ENCODE peak calls at places on chromosome 15, in ten cellular contexts. L is ovary; A is mesendoderm; M is psoas muscle; T is left lung; E is astrocyte; N is CD8-positive, alpha-beta memory T cell; G is prostate gland; C is Peyer's patch; B is A549. D is an unnamed sample.

GRCh38 chr15:59991919-59992318 is 12.2 kb upstream of the FOXB1 start:
- DNase-seq in L (no peak), A (no peak), M (no peak), T (no peak), E (no peak), N (no peak), G (no peak), C (no peak), B (no peak), D (no peak)

GRCh38 chr15:42490743-42491539 is at the start of gene ZNF106:
- DNase-seq in L (peak), A (peak), M (peak), T (peak), E (peak), N (peak), G (peak), C (peak), B (peak), D (no peak)

GRCh38 chr15:33735637-33736247 is 232.6 kb upstream of the CHRM5 start:
- DNase-seq in L (no peak), A (peak), M (no peak), T (no peak), E (no peak), N (no peak), G (peak), C (no peak), B (peak), D (no peak)

GRCh38 chr15:89051875-89052274 is 36.4 kb upstream of the ABHD2 start:
- DNase-seq in L (no peak), A (peak), M (no peak), T (no peak), E (peak), N (no peak), G (no peak), C (no peak), B (no peak), D (no peak)

GRCh38 chr15:94231728-94232086 is 346 bp downstream of the MCTP2 start:
- DNase-seq in L (no peak), A (peak), M (no peak), T (no peak), E (no peak), N (no peak), G (no peak), C (no peak), B (no peak), D (no peak)

GRCh38 chr15:48929611-48930170 is 34.0 kb downstream of the SHC4 start:
- DNase-seq in L (no peak), A (no peak), M (no peak), T (no peak), E (no peak), N (no peak), G (no peak), C (no peak), B (no peak), D (no peak)

GRCh38 chr15:93997071-93997658 is 234.2 kb upstream of the MCTP2 start:
- DNase-seq in L (no peak), A (peak), M (no peak), T (no peak), E (no peak), N (no peak), G (no peak), C (no peak), B (peak), D (no peak)

GRCh38 chr15:36024066-36024465 is 478.1 kb upstream of the DPH6 start:
- DNase-seq in L (peak), A (no peak), M (no peak), T (no peak), E (no peak), N (no peak), G (no peak), C (no peak), B (no peak), D (no peak)

GRCh38 chr15:98582900-98583554 is 65.3 kb upstream of the IGF1R start:
- DNase-seq in L (no peak), A (no peak), M (no peak), T (no peak), E (no peak), N (no peak), G (no peak), C (no peak), B (no peak), D (no peak)

GRCh38 chr15:38895326-38896282 is 331.0 kb upstream of the RASGRP1 start:
- DNase-seq in L (no peak), A (no peak), M (no peak), T (no peak), E (peak), N (no peak), G (no peak), C (no peak), B (no peak), D (no peak)

GRCh38 chr15:68061578-68061977 is 7.5 kb downstream of the PIAS1 start:
- DNase-seq in L (no peak), A (no peak), M (no peak), T (no peak), E (no peak), N (no peak), G (no peak), C (no peak), B (no peak), D (no peak)

GRCh38 chr15:56732135-56732880 is 1.0 kb downstream of the ZNF280D start:
- DNase-seq in L (peak), A (peak), M (no peak), T (no peak), E (peak), N (no peak), G (no peak), C (no peak), B (peak), D (no peak)

GRCh38 chr15:55897560-55898336 is 95.7 kb downstream of the NEDD4 start:
- DNase-seq in L (peak), A (peak), M (peak), T (no peak), E (peak), N (no peak), G (peak), C (no peak), B (peak), D (no peak)

GRCh38 chr15:98700501-98700900 is 52.2 kb downstream of the IGF1R start:
- DNase-seq in L (no peak), A (no peak), M (no peak), T (no peak), E (no peak), N (no peak), G (no peak), C (no peak), B (no peak), D (no peak)

GRCh38 chr15:60626051-60626450 is 147.1 kb upstream of the ICE2 start:
- DNase-seq in L (no peak), A (no peak), M (no peak), T (no peak), E (no peak), N (no peak), G (no peak), C (no peak), B (no peak), D (no peak)

GRCh38 chr15:67198157-67198754 is 56.2 kb downstream of the AAGAB start:
- DNase-seq in L (no peak), A (no peak), M (no peak), T (no peak), E (no peak), N (no peak), G (no peak), C (no peak), B (peak), D (no peak)

GRCh38 chr15:100095896-100096600 is 245.7 kb downstream of the ADAMTS17 start:
- DNase-seq in L (no peak), A (no peak), M (no peak), T (no peak), E (no peak), N (no peak), G (no peak), C (no peak), B (no peak), D (no peak)

GRCh38 chr15:68775671-68776476 is 44.8 kb downstream of the ANP32A start:
- DNase-seq in L (peak), A (no peak), M (peak), T (no peak), E (peak), N (no peak), G (no peak), C (no peak), B (no peak), D (no peak)

GRCh38 chr15:84023636-84024035 is 211.9 kb upstream of the GOLGA6L4 start:
- DNase-seq in L (peak), A (peak), M (no peak), T (no peak), E (no peak), N (no peak), G (peak), C (no peak), B (peak), D (no peak)

GRCh38 chr15:66075947-66076346 is 177.6 kb downstream of the MEGF11 start:
- DNase-seq in L (no peak), A (no peak), M (no peak), T (no peak), E (no peak), N (no peak), G (no peak), C (no peak), B (no peak), D (no peak)

GRCh38 chr15:55823699-55824098 is 80.7 kb upstream of the PRTG start:
- DNase-seq in L (no peak), A (no peak), M (no peak), T (no peak), E (peak), N (no peak), G (no peak), C (no peak), B (no peak), D (no peak)

GRCh38 chr15:20351448-20351961 is 190.1 kb downstream of the GOLGA6L6 start:
- DNase-seq in L (no peak), A (no peak), M (peak), T (peak), E (no peak), N (peak), G (no peak), C (peak), B (peak), D (no peak)

GRCh38 chr15:58777107-58777506 is 6.0 kb downstream of the MINDY2 start:
- DNase-seq in L (no peak), A (no peak), M (no peak), T (no peak), E (no peak), N (no peak), G (no peak), C (no peak), B (no peak), D (no peak)

GRCh38 chr15:75753145-75753544 is 40.5 kb upstream of the CSPG4 start:
- DNase-seq in L (no peak), A (no peak), M (no peak), T (peak), E (no peak), N (no peak), G (no peak), C (no peak), B (no peak), D (no peak)

GRCh38 chr15:91882858-91883586 is 29.5 kb downstream of the SLCO3A1 start:
- DNase-seq in L (no peak), A (no peak), M (peak), T (no peak), E (peak), N (no peak), G (no peak), C (no peak), B (no peak), D (no peak)

GRCh38 chr15:65655457-65655856 is 33.7 kb downstream of the SLC24A1 start:
- DNase-seq in L (no peak), A (no peak), M (no peak), T (no peak), E (no peak), N (no peak), G (no peak), C (no peak), B (no peak), D (no peak)

GRCh38 chr15:93495799-93496637 is 407.0 kb upstream of the RGMA start:
- DNase-seq in L (no peak), A (peak), M (no peak), T (no peak), E (no peak), N (no peak), G (no peak), C (no peak), B (no peak), D (no peak)

GRCh38 chr15:68353418-68354145 is 76.0 kb downstream of the FEM1B start:
- DNase-seq in L (no peak), A (no peak), M (no peak), T (no peak), E (peak), N (no peak), G (no peak), C (no peak), B (no peak), D (no peak)

GRCh38 chr15:40336129-40337122 is 4.3 kb downstream of the CCDC9B start:
- DNase-seq in L (no peak), A (no peak), M (no peak), T (peak), E (no peak), N (no peak), G (no peak), C (no peak), B (no peak), D (no peak)

GRCh38 chr15:49815937-49816336 is 195.1 kb downstream of the DTWD1 start:
- DNase-seq in L (no peak), A (no peak), M (no peak), T (no peak), E (peak), N (no peak), G (no peak), C (no peak), B (no peak), D (no peak)

GRCh38 chr15:92683511-92683834 is 27.9 kb upstream of the FAM174B start:
- DNase-seq in L (peak), A (peak), M (peak), T (no peak), E (no peak), N (no peak), G (peak), C (no peak), B (peak), D (no peak)

GRCh38 chr15:90869601-90870353 is 1.4 kb downstream of the FURIN start:
- DNase-seq in L (peak), A (peak), M (peak), T (peak), E (peak), N (no peak), G (no peak), C (peak), B (peak), D (peak)

GRCh38 chr15:66864871-66865281 is 162.8 kb downstream of the SMAD6 start:
- DNase-seq in L (no peak), A (no peak), M (no peak), T (no peak), E (no peak), N (no peak), G (no peak), C (no peak), B (no peak), D (no peak)

GRCh38 chr15:78810003-78810376 is 1.3 kb downstream of the ADAMTS7 start:
- DNase-seq in L (no peak), A (no peak), M (no peak), T (no peak), E (no peak), N (no peak), G (no peak), C (no peak), B (no peak), D (no peak)

GRCh38 chr15:87489902-87490301 is 766.6 kb downstream of the NTRK3 start:
- DNase-seq in L (no peak), A (no peak), M (no peak), T (no peak), E (no peak), N (no peak), G (no peak), C (no peak), B (no peak), D (no peak)

GRCh38 chr15:52746162-52746721 is 43.9 kb downstream of the ONECUT1 start:
- DNase-seq in L (no peak), A (no peak), M (no peak), T (no peak), E (no peak), N (no peak), G (no peak), C (no peak), B (no peak), D (no peak)

GRCh38 chr15:61184431-61184830 is 44.7 kb downstream of the RORA start:
- DNase-seq in L (no peak), A (no peak), M (no peak), T (no peak), E (no peak), N (no peak), G (no peak), C (no peak), B (no peak), D (no peak)

GRCh38 chr15:65963911-65964482 is 94.7 kb downstream of the RAB11A start:
- DNase-seq in L (no peak), A (no peak), M (no peak), T (no peak), E (no peak), N (no peak), G (no peak), C (no peak), B (no peak), D (no peak)

GRCh38 chr15:52100807-52101206 is 11.8 kb downstream of the BCL2L10 start:
- DNase-seq in L (peak), A (peak), M (peak), T (peak), E (peak), N (no peak), G (no peak), C (peak), B (peak), D (peak)

GRCh38 chr15:76863693-76864092 is 41.4 kb downstream of the SCAPER start:
- DNase-seq in L (no peak), A (peak), M (no peak), T (no peak), E (no peak), N (no peak), G (no peak), C (no peak), B (no peak), D (no peak)

GRCh38 chr15:76868740-76869139 is 36.4 kb downstream of the SCAPER start:
- DNase-seq in L (no peak), A (no peak), M (no peak), T (no peak), E (no peak), N (no peak), G (no peak), C (no peak), B (no peak), D (no peak)

GRCh38 chr15:76866008-76866407 is 39.1 kb downstream of the SCAPER start:
- DNase-seq in L (no peak), A (no peak), M (peak), T (no peak), E (no peak), N (no peak), G (no peak), C (no peak), B (no peak), D (no peak)

GRCh38 chr15:76865548-76865991 is 39.6 kb downstream of the SCAPER start:
- DNase-seq in L (no peak), A (no peak), M (no peak), T (no peak), E (no peak), N (no peak), G (no peak), C (no peak), B (no peak), D (no peak)

GRCh38 chr15:76866716-76867321 is 38.3 kb downstream of the SCAPER start:
- DNase-seq in L (no peak), A (peak), M (no peak), T (no peak), E (peak), N (no peak), G (no peak), C (no peak), B (peak), D (no peak)
- H3K27ac ChIP-seq in L (no peak), A (no peak), M (no peak), T (no peak), E (no peak), N (no peak), G (no peak), C (no peak), B (no peak), D (no peak)

GRCh38 chr15:45665261-45665660 is 30.4 kb downstream of the SQOR start:
- DNase-seq in L (no peak), A (no peak), M (no peak), T (no peak), E (no peak), N (no peak), G (no peak), C (no peak), B (no peak), D (no peak)
- H3K27ac ChIP-seq in L (no peak), A (no peak), M (peak), T (no peak), E (no peak), N (no peak), G (no peak), C (no peak), B (no peak), D (no peak)

GRCh38 chr15:71646767-71647478 is 163.4 kb upstream of the NR2E3 start:
- DNase-seq in L (no peak), A (no peak), M (no peak), T (no peak), E (no peak), N (no peak), G (no peak), C (no peak), B (no peak), D (no peak)
- H3K27ac ChIP-seq in L (no peak), A (no peak), M (no peak), T (no peak), E (no peak), N (no peak), G (no peak), C (no peak), B (no peak), D (no peak)

GRCh38 chr15:70321106-70321809 is 223.5 kb upstream of the TLE3 start:
- DNase-seq in L (no peak), A (no peak), M (no peak), T (no peak), E (no peak), N (no peak), G (no peak), C (no peak), B (no peak), D (no peak)

GRCh38 chr15:70320077-70320830 is 222.5 kb upstream of the TLE3 start:
- DNase-seq in L (no peak), A (no peak), M (no peak), T (no peak), E (no peak), N (no peak), G (no peak), C (no peak), B (no peak), D (no peak)

GRCh38 chr15:70318594-70318993 is 220.9 kb upstream of the TLE3 start:
- DNase-seq in L (no peak), A (no peak), M (no peak), T (no peak), E (peak), N (no peak), G (no peak), C (no peak), B (no peak), D (no peak)

GRCh38 chr15:70319466-70319865 is 221.7 kb upstream of the TLE3 start:
- DNase-seq in L (no peak), A (no peak), M (no peak), T (no peak), E (no peak), N (no peak), G (no peak), C (no peak), B (no peak), D (no peak)

DNA sequence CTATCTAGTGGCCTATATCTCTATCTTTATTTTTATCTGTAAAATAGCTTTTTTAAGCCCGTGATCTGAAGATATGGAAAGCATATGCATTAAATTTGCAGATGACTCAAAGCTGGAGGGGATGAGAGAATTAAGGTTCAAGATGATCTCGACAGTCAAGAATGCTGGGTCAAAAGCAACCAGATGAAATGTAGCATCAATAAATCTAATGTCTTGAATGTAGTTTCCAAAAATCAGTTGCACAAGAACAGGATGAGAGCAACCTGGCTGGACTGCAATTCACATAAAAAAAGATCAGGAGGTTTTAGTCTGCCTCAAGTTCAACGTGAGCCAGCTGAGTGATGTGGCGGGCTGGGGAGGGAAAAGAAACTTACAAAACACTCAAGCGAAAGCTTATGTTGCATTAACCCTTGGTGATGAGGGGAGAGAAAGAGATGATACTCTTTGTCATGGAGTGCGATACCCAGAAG is 221.3 kb upstream of the TLE3 start:
- DNase-seq in L (no peak), A (no peak), M (peak), T (no peak), E (peak), N (no peak), G (peak), C (no peak), B (no peak), D (no peak)
- H3K27ac ChIP-seq in L (no peak), A (no peak), M (no peak), T (no peak), E (peak), N (no peak), G (peak), C (no peak), B (no peak), D (no peak)

GRCh38 chr15:85049805-85050204 is 68.1 kb downstream of the PDE8A start:
- DNase-seq in L (no peak), A (no peak), M (no peak), T (no peak), E (no peak), N (no peak), G (no peak), C (no peak), B (no peak), D (no peak)
- H3K27ac ChIP-seq in L (no peak), A (no peak), M (no peak), T (no peak), E (no peak), N (no peak), G (no peak), C (no peak), B (peak), D (no peak)

D was measured in epithelial cell of prostate.